ENCODE peak calls at places on chromosomes 11 and 22, in eight cellular contexts. One of them, this sample, is unnamed.

GRCh38 chr11:110022548-110022947 is 70.6 kb upstream of the ZC3H12C start:
- DNase-seq in transverse colon: no peak
- DNase-seq in sigmoid colon: no peak
- DNase-seq in A549: no peak
- DNase-seq in stomach: no peak
- DNase-seq in upper lobe of left lung: no peak
- DNase-seq in SK-N-SH: no peak
- DNase-seq in esophagus muscularis mucosa: no peak
- DNase-seq in this sample: no peak

GRCh38 chr11:119377112-119377901 is 4.2 kb downstream of the USP2 start:
- DNase-seq in transverse colon: no peak
- DNase-seq in sigmoid colon: no peak
- DNase-seq in A549: no peak
- DNase-seq in stomach: no peak
- DNase-seq in upper lobe of left lung: peak; percentile 20
- DNase-seq in SK-N-SH: peak; percentile 8
- DNase-seq in esophagus muscularis mucosa: no peak
- DNase-seq in this sample: peak; percentile 67

GRCh38 chr11:83054904-83055380 is 16.8 kb downstream of the RAB30 start:
- DNase-seq in transverse colon: no peak
- DNase-seq in sigmoid colon: no peak
- DNase-seq in A549: no peak
- DNase-seq in stomach: no peak
- DNase-seq in upper lobe of left lung: no peak
- DNase-seq in SK-N-SH: no peak
- DNase-seq in esophagus muscularis mucosa: no peak
- DNase-seq in this sample: no peak

GRCh38 chr22:33841281-33842005 is 78.8 kb downstream of the LARGE1 start:
- DNase-seq in transverse colon: no peak
- DNase-seq in sigmoid colon: no peak
- DNase-seq in A549: no peak
- DNase-seq in stomach: no peak
- DNase-seq in upper lobe of left lung: no peak
- DNase-seq in SK-N-SH: no peak
- DNase-seq in esophagus muscularis mucosa: no peak
- DNase-seq in this sample: no peak

GRCh38 chr11:124108158-124108557 is 7.1 kb upstream of the VWA5A start:
- DNase-seq in transverse colon: peak; percentile 31
- DNase-seq in sigmoid colon: no peak
- DNase-seq in A549: no peak
- DNase-seq in stomach: no peak
- DNase-seq in upper lobe of left lung: no peak
- DNase-seq in SK-N-SH: no peak
- DNase-seq in esophagus muscularis mucosa: no peak
- DNase-seq in this sample: no peak

GRCh38 chr11:133919330-133920108 is 37.2 kb downstream of the IGSF9B start:
- DNase-seq in transverse colon: no peak
- DNase-seq in sigmoid colon: no peak
- DNase-seq in A549: no peak
- DNase-seq in stomach: no peak
- DNase-seq in upper lobe of left lung: no peak
- DNase-seq in SK-N-SH: no peak
- DNase-seq in esophagus muscularis mucosa: no peak
- DNase-seq in this sample: no peak

GRCh38 chr22:41780714-41781507 is 19.6 kb upstream of the CCDC134 start:
- DNase-seq in transverse colon: peak; percentile 81
- DNase-seq in sigmoid colon: peak; percentile 78
- DNase-seq in A549: no peak
- DNase-seq in stomach: peak; percentile 67
- DNase-seq in upper lobe of left lung: peak; percentile 85
- DNase-seq in SK-N-SH: no peak
- DNase-seq in esophagus muscularis mucosa: no peak
- DNase-seq in this sample: peak; percentile 80

GRCh38 chr11:130940706-130941105 is 24.4 kb upstream of the SNX19 start:
- DNase-seq in transverse colon: no peak
- DNase-seq in sigmoid colon: no peak
- DNase-seq in A549: no peak
- DNase-seq in stomach: no peak
- DNase-seq in upper lobe of left lung: no peak
- DNase-seq in SK-N-SH: no peak
- DNase-seq in esophagus muscularis mucosa: no peak
- DNase-seq in this sample: no peak

GRCh38 chr22:39027717-39028116 is 6.8 kb downstream of the APOBEC3D start:
- DNase-seq in transverse colon: no peak
- DNase-seq in sigmoid colon: no peak
- DNase-seq in A549: no peak
- DNase-seq in stomach: no peak
- DNase-seq in upper lobe of left lung: no peak
- DNase-seq in SK-N-SH: no peak
- DNase-seq in esophagus muscularis mucosa: no peak
- DNase-seq in this sample: no peak

GRCh38 chr11:121494355-121495099 is 41.8 kb upstream of the SORL1-AS1 start:
- DNase-seq in transverse colon: no peak
- DNase-seq in sigmoid colon: no peak
- DNase-seq in A549: no peak
- DNase-seq in stomach: no peak
- DNase-seq in upper lobe of left lung: no peak
- DNase-seq in SK-N-SH: no peak
- DNase-seq in esophagus muscularis mucosa: no peak
- DNase-seq in this sample: no peak

DNA sequence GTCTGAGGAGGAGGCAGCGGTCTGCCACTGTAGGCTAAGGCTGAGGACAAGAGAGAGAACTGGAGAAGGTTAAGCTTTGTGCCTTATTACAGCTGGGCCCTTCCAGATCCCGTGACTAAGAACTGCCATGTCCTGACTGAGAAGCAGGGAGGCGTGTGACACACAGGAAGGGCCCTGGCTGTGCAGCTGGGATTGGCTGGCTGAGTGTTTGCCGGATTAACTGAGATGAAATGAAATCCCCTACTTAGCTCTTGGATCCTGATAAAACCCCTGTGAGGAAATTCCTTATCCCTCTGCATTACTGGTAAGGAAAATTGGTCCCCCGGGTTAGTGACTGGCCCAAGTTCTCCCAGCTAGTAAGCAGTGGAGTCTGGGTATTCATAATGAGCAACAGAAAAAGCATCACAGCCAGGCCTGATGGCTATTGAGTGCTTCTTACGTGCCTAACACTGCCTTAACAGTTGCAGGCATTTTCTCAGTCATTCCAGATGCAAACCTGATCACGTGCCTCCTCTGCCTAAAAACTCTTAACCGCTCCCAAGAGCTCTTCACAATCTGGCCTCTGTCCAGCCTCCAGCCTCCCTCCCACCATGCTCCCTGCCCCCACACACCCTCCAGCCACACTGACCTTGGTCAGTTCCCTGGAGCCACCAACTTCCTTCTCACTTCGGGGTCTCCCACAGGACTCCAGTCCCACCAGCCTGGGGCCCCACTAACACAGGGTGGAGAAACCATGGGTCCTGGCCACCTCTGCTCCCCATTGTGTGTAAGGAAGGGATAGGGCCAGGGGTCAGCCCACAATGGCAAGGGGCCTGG is 37.8 kb downstream of the ARRB1 start:
- DNase-seq in transverse colon: no peak
- DNase-seq in sigmoid colon: peak; percentile 82
- DNase-seq in A549: no peak
- DNase-seq in stomach: peak; percentile 55
- DNase-seq in upper lobe of left lung: peak; percentile 81
- DNase-seq in SK-N-SH: no peak
- DNase-seq in esophagus muscularis mucosa: no peak
- DNase-seq in this sample: no peak
- TF ChIP-seq EP300 in transverse colon: no peak
- TF ChIP-seq EP300 in sigmoid colon: no peak
- TF ChIP-seq EP300 in A549: no peak
- TF ChIP-seq EP300 in stomach: no peak
- TF ChIP-seq EP300 in upper lobe of left lung: peak; percentile 35
- TF ChIP-seq EP300 in SK-N-SH: no peak
- TF ChIP-seq EP300 in esophagus muscularis mucosa: no peak
- TF ChIP-seq EP300 in this sample: no peak

GRCh38 chr11:118061401-118062125 is 15.3 kb upstream of the TMPRSS4 start:
- DNase-seq in transverse colon: peak; percentile 3
- DNase-seq in sigmoid colon: peak; percentile 35
- DNase-seq in A549: no peak
- DNase-seq in stomach: no peak
- DNase-seq in upper lobe of left lung: no peak
- DNase-seq in SK-N-SH: no peak
- DNase-seq in esophagus muscularis mucosa: no peak
- DNase-seq in this sample: peak; percentile 53
- H3K27ac ChIP-seq in transverse colon: no peak overlapping the region
- H3K27ac ChIP-seq in sigmoid colon: no peak overlapping the region
- H3K27ac ChIP-seq in A549: no peak overlapping the region
- H3K27ac ChIP-seq in stomach: no peak overlapping the region
- H3K27ac ChIP-seq in upper lobe of left lung: no peak overlapping the region
- H3K27ac ChIP-seq in SK-N-SH: no peak overlapping the region
- H3K27ac ChIP-seq in esophagus muscularis mucosa: no peak overlapping the region
- H3K27ac ChIP-seq in this sample: no peak overlapping the region

DNA sequence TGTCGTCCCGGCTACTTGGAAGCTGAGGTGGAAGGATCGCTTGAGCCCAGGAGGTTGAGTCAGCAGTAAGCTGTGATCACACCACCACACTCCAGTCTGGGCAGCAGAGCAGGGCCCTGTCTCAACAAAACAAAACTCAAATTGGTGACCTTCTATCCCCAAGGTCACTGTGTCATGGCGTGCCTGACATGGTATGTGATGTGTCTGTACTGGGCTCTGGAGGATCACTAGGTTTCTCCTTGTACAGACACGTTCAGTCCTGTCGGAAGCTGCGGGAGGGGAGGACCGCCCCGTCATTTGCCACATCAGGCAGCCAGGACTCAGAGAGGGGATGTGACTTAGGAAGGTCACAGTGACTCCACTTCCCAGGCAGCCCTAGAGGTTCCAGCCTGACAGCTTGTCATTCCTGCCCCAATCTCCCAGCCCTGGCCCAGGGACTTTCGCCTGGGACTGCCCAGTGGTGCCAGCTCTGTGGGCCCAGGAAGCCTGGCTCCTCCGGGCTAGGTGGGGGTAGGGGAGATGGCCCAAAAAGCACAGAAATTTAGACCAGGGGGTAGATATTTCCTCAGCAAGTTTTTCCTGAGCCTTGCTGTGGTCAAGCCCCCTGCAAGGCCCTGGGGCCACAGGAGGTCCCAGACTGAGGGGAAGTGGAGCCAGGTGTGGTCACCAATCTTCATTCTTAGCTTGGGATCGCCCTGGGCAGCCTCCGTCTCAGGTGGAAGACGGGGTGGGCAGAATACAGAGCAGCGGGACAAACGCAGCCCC is 53.2 kb downstream of the TRIOBP start:
- DNase-seq in transverse colon: no peak
- DNase-seq in sigmoid colon: no peak
- DNase-seq in A549: no peak
- DNase-seq in stomach: no peak
- DNase-seq in upper lobe of left lung: peak; percentile 46
- DNase-seq in SK-N-SH: no peak
- DNase-seq in esophagus muscularis mucosa: no peak
- DNase-seq in this sample: no peak
- H3K4me3 ChIP-seq in transverse colon: no peak overlapping the region
- H3K4me3 ChIP-seq in sigmoid colon: no peak overlapping the region
- H3K4me3 ChIP-seq in A549: no peak overlapping the region
- H3K4me3 ChIP-seq in stomach: peak overlapping the region; percentile 13
- H3K4me3 ChIP-seq in upper lobe of left lung: no peak overlapping the region
- H3K4me3 ChIP-seq in SK-N-SH: no peak overlapping the region
- H3K4me3 ChIP-seq in esophagus muscularis mucosa: no peak overlapping the region
- H3K4me3 ChIP-seq in this sample: no peak overlapping the region

GRCh38 chr22:37126882-37127281 is 17.4 kb upstream of the TMPRSS6 start:
- DNase-seq in transverse colon: no peak
- DNase-seq in sigmoid colon: no peak
- DNase-seq in A549: peak; percentile 19
- DNase-seq in stomach: no peak
- DNase-seq in upper lobe of left lung: no peak
- DNase-seq in SK-N-SH: peak; percentile 58
- DNase-seq in esophagus muscularis mucosa: no peak
- DNase-seq in this sample: no peak

GRCh38 chr22:37128555-37129281 is 19.2 kb upstream of the TMPRSS6 start:
- DNase-seq in transverse colon: no peak
- DNase-seq in sigmoid colon: no peak
- DNase-seq in A549: no peak
- DNase-seq in stomach: no peak
- DNase-seq in upper lobe of left lung: no peak
- DNase-seq in SK-N-SH: no peak
- DNase-seq in esophagus muscularis mucosa: no peak
- DNase-seq in this sample: no peak

GRCh38 chr22:37123649-37124048 is 14.1 kb upstream of the TMPRSS6 start:
- DNase-seq in transverse colon: no peak
- DNase-seq in sigmoid colon: no peak
- DNase-seq in A549: no peak
- DNase-seq in stomach: no peak
- DNase-seq in upper lobe of left lung: no peak
- DNase-seq in SK-N-SH: peak; percentile 49
- DNase-seq in esophagus muscularis mucosa: no peak
- DNase-seq in this sample: no peak

GRCh38 chr22:37127350-37127878 is 17.9 kb upstream of the TMPRSS6 start:
- DNase-seq in transverse colon: no peak
- DNase-seq in sigmoid colon: no peak
- DNase-seq in A549: no peak
- DNase-seq in stomach: no peak
- DNase-seq in upper lobe of left lung: no peak
- DNase-seq in SK-N-SH: no peak
- DNase-seq in esophagus muscularis mucosa: no peak
- DNase-seq in this sample: no peak

GRCh38 chr22:37126383-37126782 is 16.9 kb upstream of the TMPRSS6 start:
- DNase-seq in transverse colon: no peak
- DNase-seq in sigmoid colon: no peak
- DNase-seq in A549: no peak
- DNase-seq in stomach: no peak
- DNase-seq in upper lobe of left lung: no peak
- DNase-seq in SK-N-SH: no peak
- DNase-seq in esophagus muscularis mucosa: no peak
- DNase-seq in this sample: no peak
- TF ChIP-seq EP300 in transverse colon: no peak
- TF ChIP-seq EP300 in sigmoid colon: no peak
- TF ChIP-seq EP300 in A549: no peak
- TF ChIP-seq EP300 in stomach: no peak
- TF ChIP-seq EP300 in upper lobe of left lung: no peak
- TF ChIP-seq EP300 in SK-N-SH: no peak
- TF ChIP-seq EP300 in esophagus muscularis mucosa: no peak
- TF ChIP-seq EP300 in this sample: no peak

GRCh38 chr11:88414981-88415391 is 77.5 kb upstream of the CTSC start:
- DNase-seq in transverse colon: no peak
- DNase-seq in sigmoid colon: no peak
- DNase-seq in A549: no peak
- DNase-seq in stomach: no peak
- DNase-seq in upper lobe of left lung: no peak
- DNase-seq in SK-N-SH: no peak
- DNase-seq in esophagus muscularis mucosa: no peak
- DNase-seq in this sample: no peak
- H3K27ac ChIP-seq in transverse colon: no peak overlapping the region
- H3K27ac ChIP-seq in sigmoid colon: peak overlapping the region; percentile 10
- H3K27ac ChIP-seq in A549: no peak overlapping the region
- H3K27ac ChIP-seq in stomach: peak overlapping the region; percentile 15
- H3K27ac ChIP-seq in upper lobe of left lung: no peak overlapping the region
- H3K27ac ChIP-seq in SK-N-SH: no peak overlapping the region
- H3K27ac ChIP-seq in esophagus muscularis mucosa: no peak overlapping the region
- H3K27ac ChIP-seq in this sample: no peak overlapping the region

DNA sequence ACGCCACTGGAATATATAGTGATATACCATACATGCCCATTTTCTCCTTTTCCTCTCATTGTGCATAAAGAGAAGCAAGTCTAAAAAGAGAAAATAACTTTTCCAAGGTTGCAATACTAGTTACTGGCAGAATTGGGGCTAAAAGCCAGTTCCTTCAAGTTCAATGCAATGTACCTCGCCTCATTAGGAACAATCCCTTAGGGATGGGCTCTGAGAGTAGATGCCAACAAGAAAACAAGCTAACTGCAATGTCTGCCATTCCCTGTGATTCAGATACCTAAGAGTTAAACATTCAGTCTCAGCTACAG is 114.3 kb downstream of the RBFOX2 start:
- DNase-seq in transverse colon: no peak
- DNase-seq in sigmoid colon: no peak
- DNase-seq in A549: no peak
- DNase-seq in stomach: no peak
- DNase-seq in upper lobe of left lung: no peak
- DNase-seq in SK-N-SH: no peak
- DNase-seq in esophagus muscularis mucosa: no peak
- DNase-seq in this sample: no peak
- H3K4me3 ChIP-seq in transverse colon: no peak overlapping the region
- H3K4me3 ChIP-seq in sigmoid colon: peak overlapping the region; percentile 51
- H3K4me3 ChIP-seq in A549: peak overlapping the region; percentile 34
- H3K4me3 ChIP-seq in stomach: peak overlapping the region; percentile 51
- H3K4me3 ChIP-seq in upper lobe of left lung: peak overlapping the region; percentile 52
- H3K4me3 ChIP-seq in SK-N-SH: no peak overlapping the region
- H3K4me3 ChIP-seq in esophagus muscularis mucosa: peak overlapping the region; percentile 63
- H3K4me3 ChIP-seq in this sample: peak overlapping the region; percentile 49